ENCODE peak calls at places on chromosomes 12 and 14, in ten cellular contexts. T is fibroblast of lung; O is nephron progenitor cell; N is AG10803; B is lung; H is choroid plexus epithelial cell; K is uterus; A is thyroid gland; C is CD8-positive, alpha-beta T cell; X is foreskin fibroblast. J is an unnamed sample.

GRCh38 chr14:105045710-105046326 is 19.4 kb downstream of the GPR132 start:
- DNase-seq in T (peak), O (peak), N (peak), B (peak), H (peak), K (peak), A (peak), C (peak), X (no peak), J (peak)

GRCh38 chr12:123916729-123917128 is 55.9 kb downstream of the CCDC92 start:
- DNase-seq in T (no peak), O (no peak), N (no peak), B (no peak), H (no peak), K (no peak), A (no peak), C (peak), X (peak), J (no peak)

GRCh38 chr14:78005325-78005724 is 164.8 kb upstream of the NRXN3 start:
- DNase-seq in T (no peak), O (no peak), N (peak), B (no peak), H (peak), K (no peak), A (no peak), C (no peak), X (no peak), J (no peak)

GRCh38 chr12:110556705-110557104 is 26.4 kb downstream of the PPTC7 start:
- DNase-seq in T (no peak), O (no peak), N (no peak), B (no peak), H (no peak), K (no peak), A (no peak), C (no peak), X (no peak), J (no peak)

GRCh38 chr12:57175428-57176138 is 28.2 kb upstream of the LRP1-AS start:
- DNase-seq in T (peak), O (peak), N (peak), B (peak), H (peak), K (peak), A (peak), C (peak), X (peak), J (no peak)

GRCh38 chr12:41277019-41277770 is 89.1 kb downstream of the PDZRN4 start:
- DNase-seq in T (peak), O (peak), N (peak), B (no peak), H (peak), K (no peak), A (no peak), C (no peak), X (peak), J (no peak)

GRCh38 chr14:102622262-102622885 is 29.9 kb downstream of the RCOR1 start:
- DNase-seq in T (no peak), O (no peak), N (no peak), B (no peak), H (no peak), K (no peak), A (no peak), C (no peak), X (no peak), J (no peak)

GRCh38 chr12:99915251-99916082 is 69.3 kb downstream of the ANKS1B start:
- DNase-seq in T (no peak), O (no peak), N (peak), B (no peak), H (peak), K (no peak), A (no peak), C (no peak), X (no peak), J (no peak)

GRCh38 chr12:26658991-26659390 is 174.0 kb downstream of the ITPR2 start:
- DNase-seq in T (peak), O (no peak), N (peak), B (no peak), H (peak), K (no peak), A (no peak), C (no peak), X (no peak), J (no peak)

GRCh38 chr14:88983755-88984154 is 159.3 kb downstream of the TTC8 start:
- DNase-seq in T (peak), O (no peak), N (peak), B (no peak), H (peak), K (no peak), A (no peak), C (no peak), X (peak), J (no peak)

GRCh38 chr14:63632932-63633514 is 8.6 kb downstream of the WDR89 start:
- DNase-seq in T (peak), O (no peak), N (peak), B (no peak), H (peak), K (no peak), A (no peak), C (no peak), X (no peak), J (no peak)

GRCh38 chr12:101277443-101277842 is 2.5 kb upstream of the UTP20 start:
- DNase-seq in T (no peak), O (no peak), N (peak), B (no peak), H (no peak), K (no peak), A (no peak), C (no peak), X (peak), J (no peak)

GRCh38 chr12:79174656-79175055 is 310.1 kb downstream of the SYT1 start:
- DNase-seq in T (peak), O (no peak), N (peak), B (no peak), H (peak), K (no peak), A (no peak), C (no peak), X (peak), J (no peak)
- TF ChIP-seq CTCF in T (peak), O (no peak), N (peak), B (no peak), H (peak), K (peak), A (peak), C (no peak), X (peak), J (no peak)

GRCh38 chr14:85532570-85532969 is 2.6 kb downstream of the FLRT2 start:
- DNase-seq in T (no peak), O (no peak), N (no peak), B (no peak), H (no peak), K (no peak), A (no peak), C (no peak), X (no peak), J (no peak)
- TF ChIP-seq CTCF in T (no peak), O (no peak), N (no peak), B (no peak), H (no peak), K (no peak), A (no peak), C (no peak), X (no peak), J (no peak)

DNA sequence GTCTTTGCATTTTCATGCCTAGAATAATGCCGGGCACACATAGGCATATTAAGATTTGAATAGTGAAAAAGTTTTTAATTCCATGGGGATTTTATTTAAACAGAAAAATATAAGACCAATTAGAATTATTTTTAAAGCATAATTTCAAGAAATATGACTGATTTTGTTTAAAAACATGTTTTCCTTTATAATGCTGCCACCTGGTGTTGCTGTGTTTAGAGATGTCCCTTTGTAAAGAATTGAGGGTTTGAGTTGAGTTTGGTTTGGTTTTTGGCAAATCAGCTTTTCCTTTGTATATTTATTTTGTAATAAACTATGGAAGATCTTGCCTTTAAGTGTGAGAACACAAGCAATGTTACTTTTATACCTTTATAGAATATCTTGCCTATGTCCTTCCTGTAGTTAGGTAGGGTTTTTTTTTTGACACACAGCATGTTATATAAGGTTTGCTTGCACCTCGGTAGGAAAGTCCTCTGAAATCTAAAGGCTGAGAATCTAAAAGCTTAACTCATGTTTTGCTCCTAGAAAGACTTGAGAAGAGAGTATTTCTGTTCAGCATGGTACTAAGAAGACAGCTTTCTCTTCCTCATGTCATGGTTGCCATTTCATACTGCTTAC is 31.4 kb upstream of the SNAPC1 start:
- DNase-seq in T (peak), O (no peak), N (no peak), B (no peak), H (no peak), K (no peak), A (no peak), C (no peak), X (no peak), J (no peak)
- TF ChIP-seq CTCF in T (peak), O (peak), N (peak), B (peak), H (peak), K (peak), A (peak), C (peak), X (peak), J (no peak)

DNA sequence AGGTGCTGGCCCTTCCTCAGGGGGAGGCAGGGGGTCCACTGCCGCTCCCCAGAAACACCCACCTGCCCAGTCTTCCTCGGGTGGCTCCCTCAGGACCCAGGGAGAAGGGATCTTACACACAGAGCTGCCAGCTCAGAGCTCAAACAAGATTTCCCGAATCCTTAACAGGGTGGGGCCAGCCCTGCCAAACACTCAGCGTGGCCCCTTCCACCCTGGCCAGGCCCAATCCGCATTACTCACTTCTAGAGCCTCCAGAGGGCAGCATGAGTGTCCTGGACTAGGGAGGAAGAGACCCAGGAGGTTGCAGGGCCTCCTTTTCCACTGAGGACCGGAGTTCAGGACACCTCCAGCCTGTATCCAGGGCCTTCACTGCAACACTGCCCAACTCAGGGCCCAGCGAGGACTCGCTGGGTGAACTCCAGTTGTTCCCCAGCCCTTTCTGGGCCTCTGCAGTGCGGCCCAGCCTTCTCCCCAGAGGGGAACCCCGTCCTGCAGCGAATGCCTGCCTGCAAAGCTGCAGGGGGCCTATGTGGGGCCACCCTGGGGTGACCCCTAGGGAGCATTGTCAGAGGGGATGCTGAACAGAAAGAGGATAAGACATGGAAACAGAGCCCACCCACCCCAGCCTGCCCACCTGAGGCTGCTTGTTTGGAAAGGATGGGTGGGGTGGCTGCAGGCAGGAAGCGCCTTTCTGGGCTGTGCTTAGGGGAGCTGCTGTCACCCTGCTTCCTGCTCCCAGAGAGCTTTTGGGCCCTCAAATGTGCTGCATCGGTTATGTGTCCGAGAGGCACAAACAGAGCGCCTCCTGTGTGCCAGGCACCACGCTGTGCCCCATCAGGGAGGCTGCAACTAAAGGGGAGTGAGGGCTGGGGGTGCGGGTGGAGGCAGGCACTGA is 43.8 kb downstream of the CCNK start:
- DNase-seq in T (peak), O (no peak), N (peak), B (no peak), H (peak), K (no peak), A (no peak), C (peak), X (no peak), J (no peak)
- TF ChIP-seq CTCF in T (peak), O (no peak), N (peak), B (peak), H (peak), K (peak), A (peak), C (no peak), X (peak), J (no peak)

GRCh38 chr12:76586764-76587395 is 27.3 kb upstream of the OSBPL8 start:
- DNase-seq in T (peak), O (peak), N (peak), B (no peak), H (peak), K (no peak), A (no peak), C (peak), X (no peak), J (no peak)
- TF ChIP-seq CTCF in T (peak), O (peak), N (peak), B (peak), H (peak), K (peak), A (peak), C (peak), X (peak), J (peak)

GRCh38 chr14:75084513-75084912 is 15.1 kb downstream of the ZC2HC1C start:
- DNase-seq in T (no peak), O (no peak), N (no peak), B (no peak), H (no peak), K (no peak), A (peak), C (no peak), X (no peak), J (no peak)
- TF ChIP-seq CTCF in T (no peak), O (no peak), N (no peak), B (no peak), H (peak), K (no peak), A (peak), C (no peak), X (peak), J (no peak)

J was measured in activated B cell treated with CpG ODN at 0.5 μM for 24 hours.